ENCODE peak calls at places on chromosomes 7 and 10, in five cellular contexts. C is GM12865, D is astrocyte, U is brain microvascular endothelial cell, T is kidney tubule cell. E is an unnamed sample.

GRCh38 chr10:69750011-69750373 is 51.7 kb upstream of the COL13A1 start:
- DNase-seq in U (no peak), C (no peak), T (no peak), D (no peak), E (no peak)

GRCh38 chr7:33754933-33755928 is 150.1 kb upstream of the BMPER start:
- DNase-seq in U (no peak), T (no peak), D (no peak), C (no peak), E (no peak)

GRCh38 chr10:68105820-68106219 is 3.5 kb upstream of the MYPN start:
- DNase-seq in C (peak), T (peak), D (peak), U (peak), E (no peak)

GRCh38 chr10:16890691-16891090 is 73.5 kb upstream of the RSU1 start:
- DNase-seq in C (no peak), U (no peak), D (no peak), T (peak), E (peak)

GRCh38 chr7:40394382-40394781 is 259.6 kb downstream of the SUGCT start:
- DNase-seq in C (no peak), U (no peak), D (no peak), T (no peak), E (no peak)

GRCh38 chr7:139046143-139046542 is 10.3 kb upstream of the ZC3HAV1L start:
- DNase-seq in U (no peak), C (no peak), T (no peak), D (no peak), E (no peak)

GRCh38 chr10:75925999-75926398 is 494.6 kb downstream of the LRMDA start:
- DNase-seq in D (no peak), C (no peak), T (no peak), U (no peak), E (no peak)

GRCh38 chr10:29669149-29669548 is 34.4 kb upstream of the SVIL start:
- DNase-seq in C (no peak), U (peak), T (no peak), D (peak), E (no peak)

GRCh38 chr7:117639966-117640365 is 160.1 kb downstream of the CFTR start:
- DNase-seq in U (no peak), C (no peak), D (no peak), T (no peak), E (peak)

GRCh38 chr10:79306644-79307220 is 40.5 kb upstream of the PPIF start:
- DNase-seq in T (no peak), U (no peak), D (no peak), C (no peak), E (no peak)

GRCh38 chr7:19016140-19016539 is 101.3 kb downstream of the TWIST1 start:
- DNase-seq in U (peak), D (peak), T (no peak), C (no peak), E (no peak)

GRCh38 chr7:29177963-29178612 is 16.5 kb upstream of the CHN2 start:
- DNase-seq in U (peak), D (peak), C (no peak), T (no peak), E (no peak)

GRCh38 chr7:156616269-156617202 is 24.0 kb upstream of the RNF32 start:
- DNase-seq in D (no peak), U (no peak), C (no peak), T (peak), E (no peak)

E was measured in kidney glomerular epithelial cell.